ENCODE peak calls at places on chromosome 13, in four cellular contexts. F, C, M and K are unnamed samples.

GRCh38 chr13:42796747-42797356 is 15.5 kb downstream of the FAM216B start:
- DNase-seq in F (no peak), C (no peak), M (no peak), K (no peak)

GRCh38 chr13:74930402-74931165 is 551.4 kb downstream of the TBC1D4 start:
- DNase-seq in F (no peak), C (no peak), M (no peak), K (no peak)

GRCh38 chr13:46782066-46782465 is 14.9 kb downstream of the ESD start:
- DNase-seq in F (no peak), C (no peak), M (no peak), K (no peak)

GRCh38 chr13:54980651-54981050 is 1952.0 kb downstream of the OLFM4 start:
- DNase-seq in F (no peak), C (no peak), M (no peak), K (no peak)

GRCh38 chr13:24228852-24229458 is 68.4 kb downstream of the SPATA13 start:
- DNase-seq in F (no peak), C (peak), M (no peak), K (no peak)

GRCh38 chr13:31198524-31198923 is 1.3 kb upstream of the B3GLCT start:
- DNase-seq in F (no peak), C (no peak), M (no peak), K (no peak)

GRCh38 chr13:97185291-97185690 is 36.8 kb upstream of the MBNL2 start:
- DNase-seq in F (no peak), C (no peak), M (no peak), K (no peak)

GRCh38 chr13:74681891-74682290 is 547.7 kb upstream of the KLF12 start:
- DNase-seq in F (no peak), C (no peak), M (no peak), K (no peak)

GRCh38 chr13:76012091-76012721 is 376.1 kb downstream of the LMO7 start:
- DNase-seq in F (no peak), C (no peak), M (no peak), K (no peak)

GRCh38 chr13:97493471-97493870 is 59.5 kb downstream of the RAP2A start:
- DNase-seq in F (no peak), C (no peak), M (no peak), K (no peak)